ENCODE peak calls at places on chromosomes 1 and 21, in six cellular contexts. D is GM12891, E is HepG2, N is K562, S is H1, G is GM12878. V is an unnamed sample.
A peak's percentile ranks its signal among the peaks of the same experiment; 100 is the strongest.

GRCh38 chr1:166695115-166695514 is 144.2 kb upstream of the POGK start:
- DNase-seq in D (no peak), E (no peak), N (no peak), S (no peak), G (no peak), V (no peak)

GRCh38 chr1:47710075-47711071 is 272.5 kb downstream of the FOXD2 start:
- DNase-seq in D (peak; percentile 95), E (peak; percentile 17), N (peak; percentile 94), S (peak; percentile 97), G (no peak), V (peak; percentile 92)

GRCh38 chr1:92461364-92462097 is 25.2 kb downstream of the GFI1 start:
- DNase-seq in D (no peak), E (peak; percentile 15), N (no peak), S (no peak), G (no peak), V (no peak)

GRCh38 chr1:110387048-110387748 is 3.6 kb downstream of the SLC16A4 start:
- DNase-seq in D (no peak), E (no peak), N (no peak), S (no peak), G (no peak), V (no peak)

GRCh38 chr1:46205794-46206193 is 2.7 kb downstream of the LURAP1 start:
- DNase-seq in D (no peak), E (no peak), N (no peak), S (no peak), G (no peak), V (no peak)

GRCh38 chr1:157084720-157085119 is 14.9 kb downstream of the ETV3L start:
- DNase-seq in D (no peak), E (no peak), N (no peak), S (peak; percentile 34), G (no peak), V (no peak)

GRCh38 chr1:14915356-14916054 is 238.0 kb upstream of the TMEM51 start:
- DNase-seq in D (peak; percentile 58), E (peak; percentile 39), N (peak; percentile 84), S (peak; percentile 89), G (no peak), V (peak; percentile 45)

GRCh38 chr1:68384321-68384813 is 65.4 kb downstream of the RPE65 start:
- DNase-seq in D (no peak), E (peak; percentile 11), N (no peak), S (no peak), G (no peak), V (no peak)

GRCh38 chr1:110555807-110556470 is 37.0 kb upstream of the KCNA10 start:
- DNase-seq in D (no peak), E (no peak), N (no peak), S (no peak), G (no peak), V (no peak)

GRCh38 chr1:44707959-44708831 is 22.8 kb downstream of the RNU5D-1 start:
- DNase-seq in D (no peak), E (peak; percentile 54), N (peak; percentile 68), S (no peak), G (no peak), V (no peak)

GRCh38 chr21:33403128-33403785 is at the start of gene IFNGR2:
- DNase-seq in D (peak; percentile 72), E (no peak), N (peak; percentile 80), S (peak; percentile 54), G (no peak), V (peak; percentile 66)

GRCh38 chr1:110321846-110322245 is 17.3 kb upstream of the RBM15 start:
- DNase-seq in D (no peak), E (no peak), N (no peak), S (no peak), G (no peak), V (no peak)

GRCh38 chr1:205456868-205457724 is 1.3 kb upstream of the BLACAT1 start:
- DNase-seq in D (no peak), E (no peak), N (peak; percentile 42), S (peak; percentile 86), G (no peak), V (no peak)

GRCh38 chr1:38138498-38139233 is 92.1 kb upstream of the POU3F1 start:
- DNase-seq in D (no peak), E (peak; percentile 35), N (no peak), S (no peak), G (no peak), V (no peak)

GRCh38 chr1:44631333-44631646 is 43.0 kb downstream of the TMEM53 start:
- DNase-seq in D (no peak), E (no peak), N (no peak), S (no peak), G (no peak), V (no peak)

GRCh38 chr1:233448290-233448689 is 120.8 kb downstream of the MAP3K21 start:
- DNase-seq in D (no peak), E (no peak), N (no peak), S (no peak), G (no peak), V (no peak)

GRCh38 chr1:182700351-182700709 is 15.9 kb upstream of the RGS8 start:
- DNase-seq in D (no peak), E (no peak), N (no peak), S (no peak), G (no peak), V (no peak)

GRCh38 chr1:217407426-217407825 is 223.5 kb downstream of the GPATCH2 start:
- DNase-seq in D (no peak), E (no peak), N (no peak), S (no peak), G (no peak), V (no peak)

GRCh38 chr1:24769656-24770651 is 24.7 kb downstream of the CLIC4 start:
- DNase-seq in D (no peak), E (no peak), N (no peak), S (peak; percentile 26), G (no peak), V (no peak)

GRCh38 chr1:175195798-175196197 is 3.2 kb upstream of the KIAA0040 start:
- DNase-seq in D (no peak), E (no peak), N (no peak), S (no peak), G (no peak), V (no peak)

GRCh38 chr1:226764533-226764932 is 25.5 kb upstream of the ITPKB start:
- DNase-seq in D (no peak), E (no peak), N (no peak), S (no peak), G (no peak), V (peak; percentile 37)

GRCh38 chr1:183180634-183181056 is 5.4 kb upstream of the LAMC2 start:
- DNase-seq in D (no peak), E (no peak), N (no peak), S (no peak), G (peak; percentile 57), V (no peak)

DNA sequence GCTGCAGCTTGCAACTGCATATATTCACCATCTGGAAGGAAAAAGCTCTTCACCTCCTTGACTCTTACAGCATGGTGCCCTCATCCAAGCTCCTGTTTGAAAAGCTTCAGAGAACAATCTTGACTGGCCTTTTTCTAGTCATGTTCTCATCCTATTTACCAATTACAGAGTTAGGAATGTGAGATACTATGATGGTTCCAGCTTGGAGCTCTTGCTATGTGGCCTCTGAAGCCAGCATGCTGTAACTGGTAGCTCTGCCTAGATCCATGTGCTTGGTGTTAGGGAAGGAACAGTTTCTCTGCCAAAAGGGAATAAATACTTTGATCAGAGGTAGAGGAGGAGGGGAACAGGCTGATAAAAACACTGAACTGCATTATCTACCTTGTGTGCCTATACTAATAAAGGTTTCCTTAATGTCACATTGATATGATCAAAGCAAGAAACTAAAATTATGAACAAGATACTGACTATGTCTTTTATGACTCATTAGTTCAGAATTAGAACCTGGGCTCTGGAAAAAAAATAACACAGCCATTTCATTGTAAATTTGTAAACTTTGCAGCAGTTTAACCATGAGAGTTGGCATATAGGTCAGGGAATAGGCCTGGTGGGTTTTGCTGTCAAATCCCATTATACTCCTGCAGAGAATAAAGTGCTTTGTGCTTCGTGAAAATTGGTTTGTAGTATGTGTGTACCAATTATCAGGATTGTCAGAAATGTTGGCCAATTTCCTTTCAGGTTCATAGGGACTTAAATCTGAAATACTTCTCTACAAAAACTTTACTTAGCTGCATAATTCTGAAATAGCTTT is 92.7 kb downstream of the LEPR start:
- DNase-seq in D (no peak), E (no peak), N (no peak), S (no peak), G (no peak), V (no peak)
- TF ChIP-seq TAF1 in D (no peak), E (no peak), N (no peak), S (no peak), G (no peak), V (no peak)

GRCh38 chr1:161185282-161185682 is 8.0 kb upstream of the B4GALT3 start:
- DNase-seq in D (peak; percentile 49), E (no peak), N (peak; percentile 59), S (no peak), G (peak; percentile 98), V (peak; percentile 66)
- TF ChIP-seq POLR2AphosphoS5 in D (no peak), E (no peak), N (no peak), S (no peak), G (no peak), V (peak; percentile 68)

GRCh38 chr1:2412395-2412772 is at the start of gene PEX10:
- DNase-seq in D (peak; percentile 98), E (peak; percentile 86), N (peak; percentile 98), S (peak; percentile 99), G (peak; percentile 80), V (peak; percentile 96)
- TF ChIP-seq POLR2A in D (no peak), E (no peak), N (peak; percentile 7), S (peak; percentile 83), G (peak; percentile 87), V (no peak)

DNA sequence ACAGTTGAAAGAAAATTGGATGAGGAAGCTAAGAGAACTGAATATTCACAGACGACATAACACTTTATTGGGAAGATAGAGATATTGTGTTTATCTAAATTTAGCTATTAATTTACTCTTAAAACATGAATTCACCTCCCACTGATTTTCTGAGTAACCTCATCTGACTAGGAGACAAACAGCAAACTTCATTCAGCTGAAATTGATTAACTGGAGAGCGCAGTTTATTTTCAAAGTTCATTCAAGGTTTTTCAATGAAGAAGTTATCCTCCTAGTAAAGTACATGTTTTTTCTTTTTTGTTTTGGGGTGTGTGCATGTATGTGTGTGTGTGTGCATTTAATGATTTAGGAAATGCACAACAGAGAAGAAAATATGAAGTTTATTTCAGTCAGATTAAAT is 215.0 kb downstream of the KCNT2 start:
- DNase-seq in D (no peak), E (no peak), N (no peak), S (no peak), G (no peak), V (no peak)
- TF ChIP-seq TAF1 in D (no peak), E (no peak), N (no peak), S (no peak), G (no peak), V (no peak)

GRCh38 chr1:201649776-201650607 is 111.1 kb downstream of the NAV1 start:
- DNase-seq in D (no peak), E (no peak), N (peak; percentile 72), S (peak; percentile 90), G (no peak), V (no peak)
- TF ChIP-seq POLR2AphosphoS5 in D (no peak), E (no peak), N (no peak), S (peak; percentile 58), G (no peak), V (no peak)

GRCh38 chr1:3796215-3797193 is at the start of gene LRRC47:
- DNase-seq in D (peak; percentile 99), E (peak; percentile 83), N (peak; percentile 98), S (peak; percentile 92), G (peak; percentile 58), V (peak; percentile 99)
- TF ChIP-seq POLR2A in D (peak; percentile 83), E (peak; percentile 62), N (peak; percentile 82), S (peak; percentile 72), G (peak; percentile 95), V (peak; percentile 89)

GRCh38 chr1:87274851-87275250 is 53.8 kb upstream of the LMO4 start:
- DNase-seq in D (no peak), E (no peak), N (no peak), S (no peak), G (no peak), V (no peak)
- TF ChIP-seq TAF1 in D (no peak), E (no peak), N (no peak), S (no peak), G (no peak), V (no peak)